ENCODE peak calls at places on chromosomes 13 and 19, in six cellular contexts. Q is IMR-90, X is WTC11, D is epithelial cell of esophagus, W is GM23338, C is thoracic aorta. B is an unnamed sample.

GRCh38 chr19:12628040-12629022 is 17.6 kb downstream of the ZNF791 start:
- DNase-seq in X (no peak), Q (peak), W (peak), D (peak), C (no peak), B (no peak)

GRCh38 chr19:31329819-31330218 is 19.4 kb downstream of the TSHZ3 start:
- DNase-seq in X (no peak), W (no peak), Q (no peak), D (no peak), C (no peak), B (no peak)

GRCh38 chr19:46985532-46986415 is 33.9 kb upstream of the NPAS1 start:
- DNase-seq in W (no peak), Q (no peak), D (no peak), X (no peak), C (no peak), B (no peak)

GRCh38 chr19:28393574-28394336 is 819.2 kb downstream of the UQCRFS1 start:
- DNase-seq in D (no peak), Q (no peak), W (peak), C (no peak), X (no peak), B (no peak)

GRCh38 chr19:35746087-35746462 is 624 bp downstream of the PSENEN start:
- DNase-seq in W (no peak), D (no peak), Q (no peak), X (no peak), C (no peak), B (no peak)

GRCh38 chr19:17486545-17486944 is 16.2 kb downstream of the SLC27A1 start:
- DNase-seq in C (no peak), W (no peak), D (no peak), Q (no peak), X (no peak), B (no peak)

GRCh38 chr13:105994340-105994739 is 541.1 kb downstream of the EFNB2 start:
- DNase-seq in X (no peak), Q (no peak), W (no peak), C (no peak), D (no peak), B (no peak)

GRCh38 chr13:24106429-24106828 is 54.1 kb upstream of the SPATA13 start:
- DNase-seq in W (no peak), C (no peak), D (no peak), Q (no peak), X (no peak), B (no peak)

GRCh38 chr19:37669336-37669963 is 14.2 kb upstream of the ZFP30 start:
- DNase-seq in X (no peak), D (no peak), C (no peak), W (peak), Q (no peak), B (no peak)

GRCh38 chr13:42746846-42747245 is 34.5 kb upstream of the FAM216B start:
- DNase-seq in Q (peak), W (no peak), C (no peak), D (peak), X (no peak), B (no peak)

GRCh38 chr13:41694902-41695301 is 237.6 kb downstream of the RGCC start:
- DNase-seq in Q (peak), D (peak), C (peak), X (no peak), W (no peak), B (peak)

GRCh38 chr19:49506575-49507105 is 5.8 kb upstream of the FCGRT start:
- DNase-seq in C (no peak), W (peak), D (peak), Q (no peak), X (peak), B (no peak)

GRCh38 chr19:38213911-38214625 is 10.0 kb downstream of the DPF1 start:
- DNase-seq in Q (peak), C (no peak), W (peak), D (peak), X (no peak), B (no peak)

GRCh38 chr13:102402292-102402691 is 444 bp upstream of the FGF14 start:
- DNase-seq in W (peak), X (peak), C (no peak), Q (peak), D (peak), B (no peak)

GRCh38 chr13:50518131-50518530 is 325.4 kb downstream of the DLEU7 start:
- DNase-seq in Q (peak), X (no peak), D (no peak), W (no peak), C (no peak), B (no peak)

GRCh38 chr13:46403851-46404731 is 17.0 kb upstream of the RUBCNL start:
- DNase-seq in D (no peak), C (no peak), X (no peak), Q (no peak), W (no peak), B (no peak)

GRCh38 chr19:49590971-49591730 is at the start of gene PRR12:
- DNase-seq in C (no peak), Q (peak), D (peak), W (peak), X (peak), B (no peak)

GRCh38 chr13:48902421-48902820 is 73.3 kb upstream of the FNDC3A start:
- DNase-seq in W (peak), X (no peak), Q (peak), D (peak), C (no peak), B (no peak)

GRCh38 chr13:50085063-50085462 is 69.8 kb downstream of the KCNRG start:
- DNase-seq in W (peak), C (no peak), Q (peak), X (no peak), D (peak), B (no peak)

GRCh38 chr19:18176367-18177310 is 3.0 kb downstream of the IFI30 start:
- DNase-seq in W (no peak), X (no peak), C (no peak), D (no peak), Q (no peak), B (no peak)

GRCh38 chr13:93080166-93080565 is 146.4 kb upstream of the GPC6 start:
- DNase-seq in D (no peak), W (no peak), X (no peak), C (no peak), Q (no peak), B (no peak)

GRCh38 chr13:33079960-33080359 is 63.7 kb downstream of the KL start:
- DNase-seq in D (no peak), W (no peak), X (no peak), C (no peak), Q (no peak), B (no peak)

GRCh38 chr19:16441661-16442071 is 30.1 kb downstream of the EPS15L1 start:
- DNase-seq in D (peak), X (peak), W (peak), C (no peak), Q (no peak), B (no peak)

GRCh38 chr19:9139609-9140158 is 513 bp upstream of the ZNF317 start:
- DNase-seq in C (no peak), X (no peak), D (no peak), W (no peak), Q (no peak), B (no peak)

GRCh38 chr13:46675016-46675415 is 121.9 kb downstream of the ESD start:
- DNase-seq in W (no peak), C (no peak), X (no peak), Q (no peak), D (no peak), B (no peak)

GRCh38 chr13:75050419-75051066 is 431.4 kb downstream of the TBC1D4 start:
- DNase-seq in C (no peak), D (no peak), W (no peak), Q (peak), X (no peak), B (no peak)

GRCh38 chr19:911197-912033 is 1.6 kb downstream of the R3HDM4 start:
- DNase-seq in X (no peak), D (no peak), C (no peak), Q (no peak), W (peak), B (no peak)

GRCh38 chr13:112692586-112692985 is 2.7 kb downstream of the ATP11A start:
- DNase-seq in Q (no peak), C (no peak), W (no peak), X (no peak), D (no peak), B (no peak)

GRCh38 chr19:18735324-18735723 is 51.8 kb downstream of the CRTC1 start:
- DNase-seq in W (no peak), X (no peak), D (no peak), C (no peak), Q (no peak), B (no peak)

GRCh38 chr19:873084-874019 is 13.9 kb downstream of the CFD start:
- DNase-seq in D (peak), C (no peak), W (peak), X (peak), Q (peak), B (no peak)

GRCh38 chr13:111359930-111360329 is 39.5 kb downstream of the TEX29 start:
- DNase-seq in D (no peak), Q (no peak), X (no peak), W (no peak), C (no peak), B (no peak)

GRCh38 chr13:113922412-113923118 is 51.3 kb downstream of the C13orf46 start:
- DNase-seq in W (no peak), X (peak), Q (no peak), D (no peak), C (peak), B (peak)

GRCh38 chr13:52746141-52746540 is 6.5 kb upstream of the CNMD start:
- DNase-seq in C (no peak), X (no peak), D (no peak), Q (no peak), W (no peak), B (no peak)

GRCh38 chr13:52739468-52740071 is at the start of gene CNMD:
- DNase-seq in C (no peak), D (no peak), W (peak), Q (no peak), X (peak), B (no peak)

GRCh38 chr13:52744842-52745241 is 5.2 kb upstream of the CNMD start:
- DNase-seq in C (no peak), D (no peak), X (no peak), Q (no peak), W (no peak), B (no peak)

GRCh38 chr13:52743569-52743968 is 3.9 kb upstream of the CNMD start:
- DNase-seq in W (no peak), X (no peak), Q (no peak), D (no peak), C (no peak), B (no peak)

DNA sequence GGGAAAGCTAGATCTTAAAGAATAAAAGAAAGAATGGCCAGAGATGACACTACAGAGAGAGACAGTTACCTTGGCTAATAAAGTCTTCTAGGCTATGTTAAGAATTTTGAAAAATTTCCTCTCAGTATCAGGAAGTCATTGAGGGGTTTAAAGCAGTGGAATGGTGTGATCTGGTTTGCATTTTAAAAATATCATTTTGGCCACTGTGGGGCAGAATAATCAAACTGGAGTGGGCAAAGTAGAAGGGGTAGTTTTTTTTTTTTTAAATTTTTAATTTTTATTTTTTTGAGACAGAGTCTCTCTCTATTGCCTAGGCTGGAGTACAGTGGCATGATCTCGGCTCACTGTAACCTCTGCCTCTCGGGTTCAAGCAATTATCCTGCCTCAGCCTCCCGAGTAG is 4.4 kb upstream of the CNMD start:
- DNase-seq in D (no peak), Q (no peak), W (no peak), X (no peak), C (no peak), B (no peak)
- TF ChIP-seq CTCF in D (no peak), Q (no peak), W (no peak), X (no peak), C (no peak), B (no peak)

GRCh38 chr13:73681779-73682178 is 452.4 kb downstream of the KLF12 start:
- DNase-seq in Q (no peak), D (no peak), C (no peak), W (no peak), X (no peak), B (no peak)
- TF ChIP-seq CTCF in Q (no peak), D (no peak), C (no peak), W (no peak), X (no peak), B (no peak)

GRCh38 chr19:41753159-41753558 is 2.2 kb upstream of the CEACAM6 start:
- DNase-seq in W (peak), Q (no peak), D (peak), X (peak), C (no peak), B (no peak)
- TF ChIP-seq CTCF in W (peak), Q (peak), D (peak), X (peak), C (peak), B (no peak)

GRCh38 chr19:10305139-10305806 is 4.3 kb downstream of the ZGLP1 start:
- DNase-seq in C (no peak), D (peak), W (no peak), X (no peak), Q (peak), B (no peak)
- TF ChIP-seq CTCF in C (no peak), D (no peak), W (no peak), X (no peak), Q (no peak), B (no peak)

GRCh38 chr13:37960427-37960826 is 90.9 kb upstream of the TRPC4 start:
- DNase-seq in W (peak), X (no peak), Q (peak), C (no peak), D (no peak), B (no peak)
- TF ChIP-seq CTCF in W (peak), X (no peak), Q (peak), C (no peak), D (peak), B (no peak)

GRCh38 chr13:22053053-22053452 is 382.2 kb downstream of the FGF9 start:
- DNase-seq in X (no peak), D (no peak), Q (no peak), W (no peak), C (no peak), B (no peak)
- TF ChIP-seq CTCF in X (no peak), D (no peak), Q (no peak), W (no peak), C (no peak), B (no peak)

GRCh38 chr13:99434258-99434788 is 66.9 kb upstream of the TM9SF2 start:
- DNase-seq in C (no peak), W (peak), X (peak), Q (no peak), D (no peak), B (no peak)
- TF ChIP-seq CTCF in C (no peak), W (no peak), X (no peak), Q (peak), D (no peak), B (no peak)

B was measured in omental fat pad.